ENCODE peak calls at places on chromosome 1, in nine cellular contexts. G is AG04450, L is HCT116, N is AG09309, E is PC-9, I is IMR-90, D is fibroblast of lung, H is lower leg skin, Z is psoas muscle. O is an unnamed sample.

GRCh38 chr1:205458777-205459566 is 3.1 kb upstream of the BLACAT1 start:
- DNase-seq in G (no peak), L (no peak), N (no peak), E (no peak), I (peak; percentile 58), D (peak; percentile 58), H (no peak), Z (no peak), O (peak; percentile 80)

GRCh38 chr1:226457307-226457712 is 49.4 kb upstream of the PARP1 start:
- DNase-seq in G (no peak), L (no peak), N (no peak), E (no peak), I (no peak), D (no peak), H (no peak), Z (no peak), O (peak; percentile 13)

GRCh38 chr1:22154063-22154462 is 11.2 kb upstream of the WNT4 start:
- DNase-seq in G (no peak), L (no peak), N (no peak), E (no peak), I (no peak), D (no peak), H (no peak), Z (no peak), O (no peak)

GRCh38 chr1:102758418-102758817 is 349.9 kb downstream of the COL11A1 start:
- DNase-seq in G (no peak), L (no peak), N (no peak), E (no peak), I (no peak), D (no peak), H (no peak), Z (no peak), O (no peak)

GRCh38 chr1:219329606-219330005 is 155.9 kb downstream of the LYPLAL1 start:
- DNase-seq in G (no peak), L (no peak), N (no peak), E (no peak), I (peak; percentile 82), D (peak; percentile 91), H (no peak), Z (no peak), O (peak; percentile 69)

GRCh38 chr1:5915587-5916571 is 76.3 kb downstream of the NPHP4 start:
- DNase-seq in G (peak; percentile 37), L (peak; percentile 6), N (no peak), E (no peak), I (peak; percentile 65), D (peak; percentile 42), H (no peak), Z (no peak), O (peak; percentile 66)

GRCh38 chr1:161335796-161336195 is 21.6 kb downstream of the SDHC start:
- DNase-seq in G (peak; percentile 16), L (no peak), N (no peak), E (no peak), I (peak; percentile 56), D (peak; percentile 67), H (no peak), Z (no peak), O (no peak)

GRCh38 chr1:186442651-186443114 is 18.2 kb downstream of the PDC start:
- DNase-seq in G (no peak), L (no peak), N (peak; percentile 60), E (no peak), I (peak; percentile 18), D (peak; percentile 90), H (no peak), Z (no peak), O (peak; percentile 83)

GRCh38 chr1:65894738-65895605 is 102.3 kb downstream of the PDE4B start:
- DNase-seq in G (no peak), L (no peak), N (no peak), E (no peak), I (peak; percentile 19), D (no peak), H (no peak), Z (no peak), O (no peak)

GRCh38 chr1:153866045-153866850 is 56.5 kb downstream of the GATAD2B start:
- DNase-seq in G (peak; percentile 26), L (no peak), N (peak; percentile 41), E (no peak), I (peak; percentile 63), D (peak; percentile 52), H (no peak), Z (no peak), O (peak; percentile 46)

GRCh38 chr1:153881764-153882163 is 41.0 kb downstream of the GATAD2B start:
- DNase-seq in G (no peak), L (no peak), N (no peak), E (no peak), I (peak; percentile 62), D (peak; percentile 50), H (no peak), Z (no peak), O (peak; percentile 50)

GRCh38 chr1:227738820-227739219 is 3.6 kb downstream of the SNAP47 start:
- DNase-seq in G (no peak), L (no peak), N (no peak), E (no peak), I (no peak), D (no peak), H (no peak), Z (no peak), O (no peak)

GRCh38 chr1:199954701-199955100 is 72.8 kb upstream of the NR5A2 start:
- DNase-seq in G (no peak), L (no peak), N (no peak), E (no peak), I (no peak), D (no peak), H (no peak), Z (no peak), O (no peak)

GRCh38 chr1:47963093-47963492 is 34.1 kb downstream of the TRABD2B start:
- DNase-seq in G (no peak), L (no peak), N (no peak), E (no peak), I (no peak), D (no peak), H (no peak), Z (no peak), O (no peak)

GRCh38 chr1:242011879-242012674 is 13.2 kb upstream of the MAP1LC3C start:
- DNase-seq in G (no peak), L (no peak), N (no peak), E (no peak), I (peak; percentile 35), D (peak; percentile 86), H (no peak), Z (peak; percentile 53), O (no peak)

GRCh38 chr1:212089560-212090163 is 54.1 kb downstream of the DTL start:
- DNase-seq in G (no peak), L (no peak), N (no peak), E (no peak), I (no peak), D (no peak), H (no peak), Z (no peak), O (no peak)

GRCh38 chr1:247386695-247387094 is 29.3 kb upstream of the NLRP3 start:
- DNase-seq in G (peak; percentile 36), L (no peak), N (no peak), E (no peak), I (peak; percentile 73), D (peak; percentile 58), H (no peak), Z (no peak), O (peak; percentile 60)

DNA sequence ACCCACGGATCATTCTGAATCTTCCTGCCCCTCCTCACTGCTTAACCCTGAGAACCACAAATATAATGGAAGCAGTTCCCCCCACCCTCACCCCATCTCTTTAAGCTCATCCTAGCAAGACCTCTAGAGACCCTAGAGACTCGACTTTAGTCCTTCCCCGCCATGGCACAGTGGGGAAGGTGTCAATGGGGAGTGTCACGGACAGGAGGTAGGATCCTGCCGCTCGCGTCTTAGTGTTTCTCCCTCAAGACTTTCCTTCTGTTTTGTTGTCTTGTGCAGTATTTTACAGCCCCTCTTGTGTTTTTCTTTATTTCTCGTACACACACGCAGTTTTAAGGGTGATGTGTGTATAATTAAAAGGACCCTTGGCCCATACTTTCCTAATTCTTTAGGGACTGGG is 677 bp upstream of the PMF1 start:
- DNase-seq in G (no peak), L (no peak), N (no peak), E (no peak), I (no peak), D (no peak), H (no peak), Z (no peak), O (no peak)
- H3K4me3 ChIP-seq in G (peak overlapping the region; percentile 47), L (peak overlapping the region; percentile 85), N (peak overlapping the region; percentile 76), E (peak overlapping the region; percentile 67), I (no peak overlapping the region), D (no peak overlapping the region), H (no peak overlapping the region), Z (peak overlapping the region; percentile 81), O (peak overlapping the region; percentile 77)

DNA sequence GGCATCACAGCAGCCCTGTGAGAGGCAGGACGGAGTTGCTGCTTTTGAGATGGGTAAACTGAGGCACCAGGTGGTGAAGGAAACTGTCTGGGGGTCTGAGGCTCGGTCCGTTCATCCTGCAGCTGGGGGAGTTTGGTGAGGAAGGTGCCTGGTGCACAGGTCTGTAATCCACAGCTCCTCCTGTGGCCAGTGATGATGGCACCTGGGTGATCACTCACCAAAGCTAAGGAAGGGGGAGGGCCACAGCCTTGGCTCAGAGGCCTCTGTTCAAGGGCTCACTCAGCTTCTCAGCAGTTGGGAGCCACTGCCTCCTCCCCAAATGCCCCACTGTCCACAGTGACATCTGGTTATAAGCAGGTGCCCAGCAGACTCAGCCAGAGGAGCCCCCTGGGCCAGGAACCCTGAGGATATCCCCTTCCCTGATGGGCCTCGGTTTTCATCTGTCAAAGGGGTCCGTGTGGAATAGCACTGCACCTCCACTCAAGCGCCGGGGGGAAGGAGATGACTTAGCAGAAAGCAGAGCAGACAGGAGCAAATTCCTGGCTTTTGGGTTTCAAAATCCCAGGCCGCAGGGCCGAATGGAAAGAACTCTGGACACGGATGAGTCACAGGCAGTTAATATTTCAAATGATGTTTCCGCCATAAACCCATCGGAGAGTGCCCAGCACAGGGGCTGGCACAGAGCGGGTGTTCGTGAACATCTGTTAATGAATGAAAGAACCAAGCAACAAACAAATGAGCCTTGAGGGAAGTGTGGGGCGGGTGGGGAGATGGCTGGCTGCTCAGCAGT is 82.8 kb downstream of the DMRTB1 start:
- DNase-seq in G (peak; percentile 67), L (peak; percentile 13), N (peak; percentile 87), E (peak; percentile 89), I (peak; percentile 90), D (peak; percentile 91), H (peak; percentile 50), Z (peak; percentile 52), O (peak; percentile 33)
- TF ChIP-seq CTCF in G (peak; percentile 47), L (peak; percentile 81), N (peak; percentile 59), E (peak; percentile 78), I (peak; percentile 38), D (peak; percentile 52), H (no peak), Z (peak; percentile 39), O (peak; percentile 46)

DNA sequence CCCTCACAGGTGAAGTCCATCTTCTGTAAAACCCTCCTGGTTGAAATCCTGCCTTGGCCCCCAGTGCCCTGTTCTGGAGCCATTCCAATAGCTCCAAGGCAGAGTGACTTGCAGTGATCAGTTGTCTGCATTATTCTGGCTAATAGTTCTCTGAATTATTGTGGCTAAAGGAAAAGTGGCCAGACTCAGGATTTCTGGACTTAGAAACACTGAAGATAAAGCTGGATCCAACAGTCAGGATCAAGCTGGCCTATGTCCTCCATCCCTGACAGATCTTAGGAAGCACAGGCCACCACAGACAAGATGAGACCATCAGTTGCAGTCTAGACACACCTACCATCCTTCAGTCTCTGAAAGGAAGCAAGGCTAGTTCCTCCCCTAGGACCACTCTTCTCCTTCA is 801 bp upstream of the C2CD4D start:
- DNase-seq in G (no peak), L (no peak), N (no peak), E (peak; percentile 33), I (no peak), D (no peak), H (no peak), Z (no peak), O (no peak)
- H3K4me3 ChIP-seq in G (no peak overlapping the region), L (no peak overlapping the region), N (no peak overlapping the region), E (peak overlapping the region; percentile 57), I (no peak overlapping the region), D (no peak overlapping the region), H (no peak overlapping the region), Z (no peak overlapping the region), O (no peak overlapping the region)

GRCh38 chr1:172647110-172647564 is 11.8 kb upstream of the FASLG start:
- DNase-seq in G (no peak), L (no peak), N (no peak), E (no peak), I (peak; percentile 26), D (peak; percentile 66), H (no peak), Z (no peak), O (no peak)
- TF ChIP-seq CTCF in G (no peak), L (no peak), N (no peak), E (no peak), I (no peak), D (no peak), H (no peak), Z (no peak), O (no peak)

O was measured in fibroblast of pulmonary artery.